ENCODE peak calls at places on chromosomes 16 and 17, in seven cellular contexts. E is IMR-90, P is neuronal stem cell, B is H9, V is H1, Z is mesenchymal stem cell, W is trophoblast cell. L is an unnamed sample.

GRCh38 chr16:67720236-67720635 is 1.1 kb upstream of the GFOD2 start:
- DNase-seq in V (no peak), E (no peak), Z (no peak), W (no peak), P (no peak), B (no peak), L (no peak)

GRCh38 chr16:642189-643049 is 791 bp downstream of the MCRIP2 start:
- DNase-seq in E (no peak), B (no peak), Z (peak; percentile 49), W (peak; percentile 50), P (no peak), V (no peak), L (peak; percentile 23)

GRCh38 chr17:5825717-5826330 is 241.5 kb upstream of the NLRP1 start:
- DNase-seq in P (no peak), V (no peak), E (peak; percentile 83), Z (peak; percentile 97), B (no peak), W (no peak), L (no peak)

GRCh38 chr17:3747805-3748204 is 24.1 kb downstream of the HASPIN start:
- DNase-seq in E (no peak), Z (no peak), P (no peak), W (no peak), B (no peak), V (no peak), L (no peak)

GRCh38 chr17:66665194-66665593 is 169.7 kb upstream of the CACNG5 start:
- DNase-seq in W (no peak), P (no peak), V (no peak), B (no peak), Z (no peak), E (peak; percentile 32), L (no peak)

GRCh38 chr16:14356064-14356463 is 274.0 kb downstream of the PARN start:
- DNase-seq in P (no peak), V (no peak), E (no peak), Z (no peak), B (no peak), W (no peak), L (no peak)

GRCh38 chr17:11561281-11561680 is 37.0 kb upstream of the DNAH9 start:
- DNase-seq in E (no peak), P (no peak), V (no peak), Z (no peak), B (no peak), W (no peak), L (no peak)

GRCh38 chr17:1201132-1201702 is 21.4 kb upstream of the ABR start:
- DNase-seq in Z (no peak), W (no peak), V (no peak), P (no peak), E (no peak), B (no peak), L (no peak)

GRCh38 chr17:77151236-77151635 is 10.5 kb downstream of the SEC14L1 start:
- DNase-seq in Z (no peak), B (no peak), V (no peak), W (no peak), E (no peak), P (no peak), L (no peak)

GRCh38 chr17:58455491-58455890 is 32.7 kb downstream of the HSF5 start:
- DNase-seq in Z (no peak), W (no peak), E (no peak), V (no peak), B (no peak), P (no peak), L (no peak)

GRCh38 chr17:65374966-65375365 is 186.5 kb downstream of the AXIN2 start:
- DNase-seq in Z (no peak), B (no peak), P (no peak), V (no peak), E (no peak), W (no peak), L (no peak)

GRCh38 chr16:89721644-89722391 is 481 bp downstream of the ZNF276 start:
- DNase-seq in E (peak; percentile 34), P (no peak), Z (peak; percentile 64), V (no peak), B (no peak), W (no peak), L (peak; percentile 49)

GRCh38 chr16:4372578-4373355 is 1.1 kb downstream of the VASN start:
- DNase-seq in W (no peak), E (peak; percentile 79), Z (peak; percentile 87), P (no peak), V (no peak), B (no peak), L (peak; percentile 52)

GRCh38 chr16:52469775-52470174 is 77.2 kb downstream of the TOX3 start:
- DNase-seq in W (no peak), V (no peak), B (no peak), E (no peak), Z (no peak), P (no peak), L (peak; percentile 48)

GRCh38 chr16:57390635-57391307 is 13.8 kb upstream of the CCL17 start:
- DNase-seq in B (no peak), Z (no peak), W (no peak), P (no peak), V (no peak), E (no peak), L (no peak)

GRCh38 chr16:23803591-23804123 is 32.1 kb upstream of the PRKCB start:
- DNase-seq in V (peak; percentile 31), B (peak; percentile 82), Z (no peak), P (peak; percentile 26), E (peak; percentile 8), W (peak; percentile 37), L (peak; percentile 60)

GRCh38 chr16:4556112-4556511 is at the start of gene C16orf96:
- DNase-seq in V (no peak), P (no peak), E (no peak), W (no peak), B (no peak), Z (no peak), L (peak; percentile 45)

GRCh38 chr16:17281052-17281451 is 189.7 kb downstream of the XYLT1 start:
- DNase-seq in E (no peak), V (no peak), P (no peak), Z (no peak), W (no peak), B (no peak), L (no peak)

GRCh38 chr17:80832266-80832676 is 159.4 kb upstream of the CHMP6 start:
- DNase-seq in V (no peak), Z (peak; percentile 79), P (no peak), E (peak; percentile 88), W (no peak), B (peak; percentile 87), L (peak; percentile 83)

GRCh38 chr17:62094175-62094574 is 29.1 kb upstream of the MED13 start:
- DNase-seq in Z (peak; percentile 8), E (peak; percentile 8), B (no peak), W (no peak), P (no peak), V (no peak), L (no peak)
- H3K18ac ChIP-seq in Z (no peak overlapping the region), E (no peak overlapping the region), B (no peak overlapping the region), W (no peak overlapping the region), P (no peak overlapping the region), V (no peak overlapping the region), L (no peak overlapping the region)

DNA sequence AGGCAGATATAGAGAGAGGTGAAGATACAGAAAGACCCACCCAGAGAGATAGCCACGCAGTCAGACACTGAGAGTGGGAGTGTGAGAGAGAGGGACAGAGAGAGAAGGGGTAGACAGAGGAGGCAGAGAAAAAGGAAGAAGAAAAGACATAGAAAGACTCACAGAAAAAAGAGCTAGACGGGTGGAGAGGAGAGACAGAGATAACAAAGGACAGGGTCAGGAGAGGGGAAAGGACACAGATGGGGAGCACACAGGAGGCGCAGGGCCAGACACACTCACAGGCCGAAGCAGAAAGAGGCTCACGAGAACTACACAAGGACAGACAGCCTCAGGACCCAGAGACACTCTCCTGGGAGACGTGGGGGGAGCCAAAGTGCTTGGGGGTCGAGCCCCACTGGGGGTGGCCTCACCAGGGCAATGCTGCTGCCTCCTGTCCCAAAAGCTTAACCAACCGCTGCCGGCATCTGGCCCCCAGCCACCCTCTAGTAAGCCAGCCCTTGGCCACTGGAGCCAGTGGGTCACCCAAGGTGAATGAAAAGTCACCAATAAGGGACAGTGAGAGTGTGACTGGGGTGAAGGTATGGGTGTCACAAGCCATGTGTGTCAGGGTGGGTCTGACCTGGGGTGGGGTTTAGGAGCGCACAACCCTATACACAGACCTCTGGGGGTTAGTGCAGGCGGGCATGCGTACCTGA is 3.8 kb downstream of the ZNF385C start:
- DNase-seq in E (no peak), B (no peak), V (no peak), Z (no peak), W (no peak), P (no peak), L (no peak)
- H3K18ac ChIP-seq in E (no peak overlapping the region), B (no peak overlapping the region), V (no peak overlapping the region), Z (no peak overlapping the region), W (no peak overlapping the region), P (peak overlapping the region; percentile 48), L (no peak overlapping the region)

GRCh38 chr16:78791926-78792325 is 692.5 kb downstream of the WWOX start:
- DNase-seq in Z (no peak), P (no peak), B (no peak), E (no peak), W (no peak), V (no peak), L (no peak)
- H3K18ac ChIP-seq in Z (no peak overlapping the region), P (peak overlapping the region; percentile 74), B (no peak overlapping the region), E (no peak overlapping the region), W (no peak overlapping the region), V (no peak overlapping the region), L (no peak overlapping the region)

GRCh38 chr17:72643575-72644216 is 448.8 kb downstream of the SLC39A11 start:
- DNase-seq in P (no peak), Z (no peak), E (no peak), W (no peak), B (no peak), V (no peak), L (no peak)
- H3K18ac ChIP-seq in P (no peak overlapping the region), Z (no peak overlapping the region), E (no peak overlapping the region), W (no peak overlapping the region), B (no peak overlapping the region), V (no peak overlapping the region), L (no peak overlapping the region)

GRCh38 chr16:87951550-87952538 is 610 bp downstream of the BANP start:
- DNase-seq in B (no peak), V (no peak), P (peak; percentile 38), Z (peak; percentile 41), E (no peak), W (no peak), L (peak; percentile 29)
- H3K18ac ChIP-seq in B (peak overlapping the region; percentile 9), V (peak overlapping the region; percentile 71), P (peak overlapping the region; percentile 88), Z (peak overlapping the region; percentile 90), E (peak overlapping the region; percentile 42), W (peak overlapping the region; percentile 95), L (peak overlapping the region; percentile 99)

DNA sequence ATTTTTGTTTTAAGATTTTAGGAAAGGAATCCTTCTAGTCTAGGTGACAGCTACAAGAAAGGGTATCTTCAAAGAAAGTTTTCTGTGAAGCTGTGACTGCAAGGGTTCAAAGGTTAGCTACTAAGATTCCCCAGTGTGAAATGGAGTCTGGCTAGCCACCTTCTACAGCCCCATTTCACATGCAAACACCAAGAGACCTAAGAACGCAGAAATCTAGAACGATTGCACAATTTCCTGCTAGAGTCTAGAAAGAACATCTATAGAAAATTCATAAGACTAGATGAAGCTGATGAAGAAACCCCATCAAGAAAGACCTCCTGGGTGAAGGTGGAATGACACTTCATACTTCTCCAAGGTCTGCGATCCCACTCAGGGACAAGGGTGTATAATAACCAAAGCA is 77.1 kb downstream of the STX8 start:
- DNase-seq in V (no peak), W (no peak), E (no peak), Z (no peak), P (no peak), B (no peak), L (no peak)
- H3K18ac ChIP-seq in V (no peak overlapping the region), W (no peak overlapping the region), E (no peak overlapping the region), Z (no peak overlapping the region), P (no peak overlapping the region), B (no peak overlapping the region), L (no peak overlapping the region)

L was measured in mesendoderm.